ENCODE peak calls at places on chromosomes 3 and 15, in five cellular contexts. L is GM12878, N is H1, A is K562, K is HCT116. P is an unnamed sample.

GRCh38 chr3:123431658-123432323 is 17.1 kb downstream of the ADCY5 start:
- DNase-seq in N (no peak), A (no peak), L (no peak), K (no peak), P (no peak)

GRCh38 chr3:169509780-169510179 is 153.7 kb downstream of the MECOM start:
- DNase-seq in L (no peak), A (no peak), K (no peak), N (no peak), P (no peak)

GRCh38 chr15:52162260-52162659 is 28.9 kb downstream of the GNB5 start:
- DNase-seq in K (no peak), A (no peak), L (no peak), N (no peak), P (no peak)

GRCh38 chr15:35383511-35383910 is 162.5 kb downstream of the DPH6 start:
- DNase-seq in N (no peak), L (no peak), K (no peak), A (no peak), P (no peak)

GRCh38 chr15:42145546-42146455 is 10.6 kb downstream of the PLA2G4F start:
- DNase-seq in A (no peak), N (no peak), K (no peak), L (no peak), P (no peak)

GRCh38 chr3:72102057-72102711 is 317.2 kb upstream of the PROK2 start:
- DNase-seq in K (no peak), N (no peak), A (no peak), L (no peak), P (no peak)

GRCh38 chr3:17188378-17188777 is 303.6 kb downstream of the PLCL2 start:
- DNase-seq in A (no peak), K (no peak), N (no peak), L (no peak), P (no peak)

GRCh38 chr3:146702237-146702636 is 97.1 kb upstream of the PLSCR5 start:
- DNase-seq in N (no peak), L (no peak), A (no peak), K (no peak), P (no peak)

GRCh38 chr15:41490355-41490754 is 3.3 kb upstream of the ITPKA start:
- DNase-seq in L (peak), N (no peak), A (peak), K (peak), P (peak)

GRCh38 chr15:31012455-31012854 is 21.0 kb upstream of the MTMR10 start:
- DNase-seq in L (no peak), N (no peak), A (no peak), K (no peak), P (no peak)

GRCh38 chr3:194091141-194091540 is 44.8 kb upstream of the HES1 start:
- DNase-seq in L (no peak), N (no peak), A (no peak), K (no peak), P (no peak)

GRCh38 chr3:76943058-76943457 is 96.8 kb upstream of the ROBO2 start:
- DNase-seq in K (no peak), L (no peak), N (no peak), A (no peak), P (peak)

GRCh38 chr3:54180926-54181325 is 58.6 kb downstream of the CACNA2D3 start:
- DNase-seq in N (no peak), K (no peak), L (no peak), A (no peak), P (no peak)

GRCh38 chr15:101189708-101190107 is 62.1 kb downstream of the CHSY1 start:
- DNase-seq in L (no peak), N (no peak), K (no peak), A (no peak), P (no peak)

GRCh38 chr3:161217496-161217895 is 3.6 kb upstream of the NMD3 start:
- DNase-seq in N (no peak), L (no peak), A (no peak), K (peak), P (peak)

GRCh38 chr3:64300790-64301423 is 75.6 kb upstream of the PRICKLE2 start:
- DNase-seq in A (no peak), K (no peak), N (no peak), L (no peak), P (no peak)

GRCh38 chr3:23203651-23204111 is 554 bp downstream of the UBE2E2 start:
- DNase-seq in N (peak), K (no peak), L (no peak), A (peak), P (no peak)

GRCh38 chr15:68743256-68743655 is 77.4 kb downstream of the ANP32A start:
- DNase-seq in L (no peak), A (no peak), N (no peak), K (no peak), P (no peak)

GRCh38 chr3:66470956-66471686 is 29.7 kb downstream of the LRIG1 start:
- DNase-seq in N (no peak), A (no peak), K (no peak), L (no peak), P (no peak)

GRCh38 chr3:195823998-195824397 is 12.3 kb upstream of the MUC4 start:
- DNase-seq in N (no peak), A (no peak), K (no peak), L (no peak), P (no peak)

GRCh38 chr15:92906563-92907081 is 6.5 kb downstream of the CHD2 start:
- DNase-seq in N (no peak), A (no peak), L (no peak), K (peak), P (no peak)

GRCh38 chr15:37931868-37932267 is 2.6 kb upstream of the TMCO5A start:
- DNase-seq in L (no peak), N (no peak), A (no peak), K (no peak), P (no peak)

DNA sequence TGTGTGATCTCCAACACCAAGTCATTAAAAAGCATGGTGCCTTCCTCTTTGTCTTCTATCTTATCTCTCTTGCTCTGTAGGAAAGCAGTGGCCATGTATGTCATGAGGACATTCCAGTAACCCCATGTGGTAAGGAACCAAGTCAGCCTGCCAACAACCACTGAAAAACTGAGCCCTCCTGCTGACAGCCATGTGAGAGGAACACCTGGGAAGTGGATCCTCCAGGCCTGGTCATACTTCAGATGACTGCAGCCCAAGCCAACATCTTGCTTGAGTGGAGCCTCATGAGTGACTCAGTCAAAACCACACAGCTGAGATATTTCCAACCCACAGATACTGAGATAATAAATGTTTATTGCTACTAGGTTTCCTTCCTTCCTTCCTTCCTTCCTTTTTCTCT is 597.3 kb downstream of the ZIC1 start:
- DNase-seq in L (no peak), N (no peak), A (no peak), K (no peak), P (no peak)
- TF ChIP-seq YY1 in L (no peak), N (no peak), A (no peak), K (no peak), P (no peak)

GRCh38 chr3:11457126-11457525 is 184.9 kb downstream of the ATG7 start:
- DNase-seq in K (no peak), A (no peak), N (no peak), L (no peak), P (no peak)

GRCh38 chr3:11452988-11453847 is 181.0 kb downstream of the ATG7 start:
- DNase-seq in N (no peak), L (no peak), K (no peak), A (no peak), P (peak)

GRCh38 chr3:11459147-11459837 is 184.4 kb downstream of the VGLL4 start:
- DNase-seq in K (no peak), A (no peak), L (no peak), N (no peak), P (no peak)

GRCh38 chr3:11452312-11452711 is 180.1 kb downstream of the ATG7 start:
- DNase-seq in A (no peak), N (no peak), L (no peak), K (no peak), P (no peak)

DNA sequence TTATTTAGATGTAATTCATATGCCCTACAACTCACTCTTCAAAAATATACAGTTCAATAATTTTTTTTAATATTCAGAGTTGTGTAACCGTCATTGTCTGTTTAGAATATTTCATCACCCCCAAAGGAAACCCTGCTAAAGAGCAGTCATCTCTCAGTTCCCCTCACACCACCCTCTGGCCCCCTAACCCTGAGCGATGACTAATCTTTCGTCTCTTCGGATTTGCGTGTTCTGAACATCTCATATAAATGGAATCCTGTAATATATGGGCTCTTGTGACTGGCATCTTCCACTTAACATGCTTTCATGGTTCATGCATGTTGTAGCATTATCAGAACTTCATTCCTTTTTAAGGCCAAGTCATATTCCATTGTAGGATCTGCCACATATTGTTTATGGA is 183.8 kb downstream of the ATG7 start:
- DNase-seq in K (no peak), A (no peak), N (no peak), L (no peak), P (no peak)
- TF ChIP-seq ZNF274 in K (no peak), A (no peak), N (no peak), L (no peak), P (no peak)

DNA sequence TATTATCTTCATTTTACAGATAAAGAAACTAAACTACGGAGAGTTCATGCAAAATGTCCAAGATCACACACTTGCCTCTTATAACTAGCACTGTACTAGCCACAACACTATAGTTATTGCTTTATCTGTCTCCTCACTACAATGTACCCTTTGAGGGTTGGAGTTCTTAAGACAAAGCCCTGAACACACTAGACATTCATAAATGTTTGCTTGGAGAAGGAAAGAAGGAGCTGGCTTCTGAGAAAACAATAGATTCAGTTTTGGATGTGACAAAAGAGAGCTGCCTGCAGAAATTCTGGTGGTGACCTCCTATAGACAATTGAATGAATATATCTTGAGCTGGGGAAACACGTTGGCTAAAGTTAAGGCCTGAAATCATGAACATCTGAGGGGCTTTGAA is 169.9 kb upstream of the ARHGEF26 start:
- DNase-seq in A (no peak), N (no peak), L (no peak), K (no peak), P (no peak)
- TF ChIP-seq MAX in A (no peak), N (no peak), L (no peak), K (no peak), P (no peak)

DNA sequence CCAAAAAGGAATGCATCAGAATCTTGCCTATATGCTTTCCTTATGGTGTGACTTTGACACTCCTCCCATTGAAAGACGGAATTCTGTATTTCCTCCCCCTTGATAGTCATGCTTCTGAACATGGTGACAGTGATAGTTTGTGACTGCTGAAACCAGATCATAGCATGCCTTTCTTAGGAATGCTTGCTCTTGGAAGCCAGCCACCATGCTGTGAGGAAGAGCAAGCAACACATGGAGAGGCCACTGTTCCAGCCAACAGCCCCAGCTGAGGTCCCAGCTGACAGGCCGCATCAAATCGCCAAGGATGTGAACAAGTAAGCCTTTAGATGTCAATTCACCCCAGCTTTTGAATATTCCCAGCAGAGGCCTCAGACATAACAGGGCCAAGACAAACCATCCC is 100.1 kb downstream of the IGF2BP2 start:
- DNase-seq in L (no peak), K (no peak), N (no peak), A (no peak), P (no peak)
- TF ChIP-seq YY1 in L (no peak), K (no peak), N (no peak), A (no peak), P (no peak)

DNA sequence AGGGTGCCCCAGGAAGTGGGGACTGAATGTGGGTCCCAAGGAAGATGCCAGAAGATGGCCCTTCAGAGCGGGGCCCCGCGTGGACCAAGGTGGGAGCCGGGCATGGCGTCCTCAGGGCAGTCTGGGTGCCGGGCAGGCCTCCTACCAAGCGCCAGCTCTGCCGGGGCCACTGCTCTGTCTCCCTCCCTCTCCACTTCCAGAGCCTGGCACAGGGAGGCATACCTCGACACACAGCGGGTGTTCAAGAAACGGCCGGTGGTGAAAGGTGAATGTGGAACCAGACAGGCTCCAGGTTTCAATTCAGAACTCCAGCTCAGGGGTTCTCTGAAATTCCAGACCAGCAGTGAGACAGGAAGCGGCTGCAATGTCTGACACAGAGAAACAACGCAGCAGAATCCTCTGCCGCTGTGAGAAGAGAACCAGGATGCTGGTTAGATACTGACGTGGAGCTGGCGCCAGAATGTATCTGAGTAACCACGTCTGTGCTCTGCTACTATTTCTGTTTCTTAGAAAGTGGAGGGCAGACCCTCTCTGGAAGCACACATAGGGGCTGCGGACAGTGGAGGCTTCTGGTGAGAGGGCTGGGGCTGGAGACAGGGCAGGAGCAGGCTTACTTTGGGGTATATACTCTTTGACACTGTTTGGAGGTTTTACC is 12.8 kb downstream of the BFSP2 start:
- DNase-seq in L (no peak), N (no peak), A (no peak), K (no peak), P (no peak)
- TF ChIP-seq ZNF274 in L (no peak), N (no peak), A (no peak), K (no peak), P (no peak)

GRCh38 chr15:80099246-80099645 is 39.8 kb downstream of the ZFAND6 start:
- DNase-seq in N (no peak), K (no peak), A (no peak), L (no peak), P (no peak)
- TF ChIP-seq MAX in N (no peak), K (no peak), A (no peak), L (no peak), P (no peak)

GRCh38 chr15:73959012-73959581 is 32.8 kb downstream of the LOXL1 start:
- DNase-seq in A (no peak), N (no peak), L (no peak), K (no peak), P (no peak)
- TF ChIP-seq YY1 in A (no peak), N (no peak), L (no peak), K (no peak), P (no peak)

P was measured in HepG2.